ENCODE peak calls at places on chromosomes 7 and 10, in eight cellular contexts. N is fibroblast of mammary gland, B is mucosa of descending colon, W is IMR-90, U is fibroblast of the aortic adventitia, K is glutamatergic neuron, G is astrocyte of the spinal cord, I is HFF-Myc. Z is an unnamed sample.
A peak's percentile ranks its signal among the peaks of the same experiment; 100 is the strongest.

GRCh38 chr7:88401009-88401623 is 94.4 kb upstream of the STEAP4 start:
- DNase-seq in N (peak; percentile 19), B (no peak), W (no peak), U (no peak), K (no peak), G (no peak), I (no peak), Z (no peak)

GRCh38 chr10:48464871-48465736 is 139.8 kb downstream of the ARHGAP22 start:
- DNase-seq in N (no peak), B (no peak), W (no peak), U (no peak), K (no peak), G (no peak), I (no peak), Z (no peak)

GRCh38 chr7:77378584-77378983 is 37.6 kb downstream of the GSAP start:
- DNase-seq in N (no peak), B (no peak), W (no peak), U (no peak), K (no peak), G (no peak), I (no peak), Z (no peak)

GRCh38 chr10:810351-810846 is 120.9 kb upstream of the DIP2C start:
- DNase-seq in N (peak; percentile 38), B (no peak), W (peak; percentile 49), U (peak; percentile 20), K (peak; percentile 73), G (peak; percentile 20), I (no peak), Z (no peak)

GRCh38 chr10:44520651-44521050 is 135.8 kb upstream of the CXCL12 start:
- DNase-seq in N (no peak), B (no peak), W (peak; percentile 11), U (peak; percentile 30), K (no peak), G (no peak), I (no peak), Z (no peak)

GRCh38 chr7:136874393-136875032 is 6.1 kb downstream of the CHRM2 start:
- DNase-seq in N (peak; percentile 21), B (no peak), W (peak; percentile 73), U (no peak), K (no peak), G (peak; percentile 36), I (peak; percentile 9), Z (no peak)

GRCh38 chr10:126060232-126060935 is 164.0 kb downstream of the FANK1 start:
- DNase-seq in N (peak; percentile 96), B (no peak), W (peak; percentile 79), U (peak; percentile 75), K (no peak), G (peak; percentile 88), I (no peak), Z (no peak)

GRCh38 chr10:43922335-43923280 is 273.9 kb upstream of the ZNF32 start:
- DNase-seq in N (no peak), B (no peak), W (no peak), U (no peak), K (no peak), G (no peak), I (no peak), Z (no peak)

GRCh38 chr7:155857141-155857540 is 44.9 kb upstream of the SHH start:
- DNase-seq in N (no peak), B (no peak), W (no peak), U (no peak), K (no peak), G (no peak), I (no peak), Z (no peak)

GRCh38 chr7:70036695-70037094 is 438.4 kb downstream of the AUTS2 start:
- DNase-seq in N (no peak), B (no peak), W (no peak), U (no peak), K (no peak), G (no peak), I (no peak), Z (no peak)

GRCh38 chr10:75042292-75042974 is 69.0 kb upstream of the SAMD8 start:
- DNase-seq in N (peak; percentile 92), B (no peak), W (peak; percentile 86), U (peak; percentile 80), K (no peak), G (peak; percentile 78), I (peak; percentile 91), Z (no peak)

GRCh38 chr10:93541402-93542357 is 24.8 kb upstream of the FFAR4 start:
- DNase-seq in N (peak; percentile 53), B (peak; percentile 60), W (peak; percentile 46), U (peak; percentile 62), K (peak; percentile 73), G (peak; percentile 29), I (no peak), Z (peak; percentile 43)

GRCh38 chr10:104018471-104018870 is 51.5 kb downstream of the SLK start:
- DNase-seq in N (no peak), B (no peak), W (no peak), U (no peak), K (no peak), G (no peak), I (no peak), Z (no peak)

GRCh38 chr10:129968937-129969527 is 5.0 kb upstream of the EBF3 start:
- DNase-seq in N (peak; percentile 52), B (no peak), W (peak; percentile 31), U (peak; percentile 60), K (peak; percentile 93), G (no peak), I (no peak), Z (no peak)

DNA sequence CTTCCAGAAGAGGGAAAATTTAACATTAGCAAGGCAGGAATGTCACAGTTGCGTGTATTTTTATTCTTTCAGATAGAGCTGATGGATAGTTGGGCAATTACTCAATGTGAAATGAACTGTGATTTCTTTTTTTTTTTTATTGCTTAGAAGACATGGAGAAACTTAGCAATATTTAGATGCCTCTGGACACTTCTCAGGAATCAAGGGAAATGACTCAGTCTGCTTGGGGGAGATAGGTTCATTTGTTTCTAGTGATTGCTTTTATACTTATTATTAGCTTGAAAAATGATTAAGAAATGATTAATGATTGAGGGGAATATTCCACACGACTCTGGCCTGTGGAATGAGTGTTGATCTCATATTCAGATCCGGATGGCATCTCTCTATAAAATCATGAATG is 33.1 kb upstream of the TBX20 start:
- DNase-seq in N (no peak), B (no peak), W (no peak), U (no peak), K (no peak), G (no peak), I (no peak), Z (no peak)
- TF ChIP-seq CTCF in N (no peak), B (no peak), W (no peak), U (no peak), K (no peak), G (no peak), I (no peak), Z (no peak)

GRCh38 chr7:17651296-17651695 is 289.0 kb downstream of the SNX13 start:
- DNase-seq in N (peak; percentile 77), B (no peak), W (peak; percentile 8), U (peak; percentile 73), K (no peak), G (no peak), I (no peak), Z (no peak)

GRCh38 chr7:17651926-17652385 is 288.3 kb downstream of the SNX13 start:
- DNase-seq in N (peak; percentile 97), B (no peak), W (peak; percentile 90), U (peak; percentile 98), K (no peak), G (peak; percentile 88), I (peak; percentile 67), Z (no peak)

GRCh38 chr7:17640730-17641377 is 299.4 kb downstream of the SNX13 start:
- DNase-seq in N (peak; percentile 58), B (no peak), W (peak; percentile 31), U (peak; percentile 55), K (no peak), G (peak; percentile 53), I (no peak), Z (peak; percentile 23)

GRCh38 chr7:17645500-17645899 is 294.8 kb downstream of the SNX13 start:
- DNase-seq in N (no peak), B (no peak), W (no peak), U (no peak), K (no peak), G (no peak), I (no peak), Z (no peak)

GRCh38 chr7:17646181-17646956 is 293.9 kb downstream of the SNX13 start:
- DNase-seq in N (peak; percentile 73), B (no peak), W (peak; percentile 66), U (peak; percentile 81), K (no peak), G (peak; percentile 75), I (no peak), Z (no peak)
- TF ChIP-seq CTCF in N (peak; percentile 56), B (no peak), W (peak; percentile 71), U (peak; percentile 52), K (no peak), G (peak; percentile 55), I (peak; percentile 27), Z (no peak)

DNA sequence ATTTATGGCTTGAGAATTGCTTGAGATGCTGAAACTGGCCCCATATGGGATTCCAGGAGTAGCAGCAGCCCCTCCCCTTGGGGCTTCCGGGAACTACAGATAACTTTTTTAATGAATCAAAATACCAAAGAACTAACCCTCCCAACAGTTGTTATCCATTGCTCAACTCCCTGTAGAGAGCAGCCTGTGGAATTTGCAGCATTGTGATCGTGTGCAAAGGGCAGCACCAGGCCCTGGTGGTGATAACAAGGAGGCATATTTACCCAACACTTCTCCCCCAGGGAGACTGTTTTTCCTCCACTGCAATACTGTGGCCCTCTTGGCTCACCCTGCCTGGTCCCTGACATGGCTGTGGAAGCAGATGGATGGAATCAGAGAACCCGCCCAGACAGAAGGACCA is 196.2 kb downstream of the PLXNA4 start:
- DNase-seq in N (peak; percentile 36), B (no peak), W (no peak), U (peak; percentile 92), K (no peak), G (no peak), I (no peak), Z (no peak)
- TF ChIP-seq CTCF in N (no peak), B (no peak), W (no peak), U (peak; percentile 30), K (no peak), G (no peak), I (no peak), Z (no peak)

DNA sequence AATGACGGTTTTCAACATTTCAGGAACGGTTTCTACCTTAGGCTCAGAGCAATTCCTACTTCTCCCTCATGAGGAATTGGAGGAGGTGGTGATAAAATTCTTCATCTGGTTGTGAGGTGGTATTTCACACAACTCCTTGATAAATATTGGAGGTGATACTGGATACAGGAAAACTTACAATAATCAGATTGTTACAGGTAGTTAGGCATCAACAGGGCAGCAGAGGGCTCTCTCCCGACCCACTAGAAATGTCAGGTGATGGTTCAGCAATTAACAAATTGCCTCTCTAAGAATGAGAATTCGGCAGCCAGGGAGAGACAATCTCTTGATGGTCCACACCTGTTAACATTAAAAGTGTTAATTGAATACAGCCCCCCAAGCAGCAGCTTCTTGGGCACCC is 22.6 kb downstream of the ZNF786 start:
- DNase-seq in N (no peak), B (no peak), W (no peak), U (no peak), K (no peak), G (no peak), I (no peak), Z (no peak)
- TF ChIP-seq CTCF in N (no peak), B (no peak), W (no peak), U (no peak), K (no peak), G (no peak), I (no peak), Z (no peak)

Z was measured in GM13976.